ENCODE peak calls at places on chromosomes 2 and 18, in six cellular contexts. G, N, U, B, L and W are unnamed samples. For H3K27me3, the result is how much of the 10 kb centered on the place peaks cover.

GRCh38 chr2:157835425-157835824 is 40.7 kb downstream of the ACVR1 start:
- DNase-seq in G (no peak), N (no peak), U (no peak), B (peak), L (no peak), W (no peak)

GRCh38 chr18:49487711-49488310 is 777 bp upstream of the C18orf32 start:
- DNase-seq in G (no peak), N (no peak), U (no peak), B (no peak), L (no peak), W (no peak)

GRCh38 chr2:174117951-174118930 is 130.1 kb downstream of the OLA1 start:
- DNase-seq in G (no peak), N (no peak), U (no peak), B (peak), L (no peak), W (peak)

GRCh38 chr2:32832821-32833220 is 113.9 kb upstream of the LTBP1 start:
- DNase-seq in G (peak), N (no peak), U (no peak), B (peak), L (no peak), W (peak)

GRCh38 chr2:118047273-118047898 is 33.5 kb upstream of the CCDC93 start:
- DNase-seq in G (no peak), N (no peak), U (no peak), B (no peak), L (no peak), W (no peak)

GRCh38 chr18:62716679-62717058 is 1.3 kb downstream of the PHLPP1 start:
- DNase-seq in G (peak), N (peak), U (peak), B (peak), L (peak), W (no peak)

GRCh38 chr2:182858671-182859070 is 7.8 kb downstream of the FRZB start:
- DNase-seq in G (no peak), N (no peak), U (no peak), B (no peak), L (no peak), W (no peak)

GRCh38 chr2:213232649-213233437 is 51.4 kb upstream of the SPAG16 start:
- DNase-seq in G (peak), N (no peak), U (no peak), B (peak), L (no peak), W (no peak)

GRCh38 chr18:46061387-46061786 is 10.7 kb downstream of the PSTPIP2 start:
- DNase-seq in G (no peak), N (no peak), U (no peak), B (no peak), L (no peak), W (no peak)

GRCh38 chr2:241047253-241048010 is 49.0 kb downstream of the SNED1 start:
- DNase-seq in G (no peak), N (no peak), U (no peak), B (no peak), L (no peak), W (no peak)

GRCh38 chr18:35383136-35383535 is 6.0 kb upstream of the ZNF396 start:
- DNase-seq in G (no peak), N (no peak), U (no peak), B (no peak), L (no peak), W (no peak)

GRCh38 chr2:38528008-38528442 is 74.7 kb downstream of the HNRNPLL start:
- DNase-seq in G (no peak), N (no peak), U (no peak), B (peak), L (peak), W (peak)

GRCh38 chr2:10765461-10765860 is 44.0 kb downstream of the ATP6V1C2 start:
- DNase-seq in G (no peak), N (no peak), U (peak), B (no peak), L (no peak), W (no peak)

GRCh38 chr2:129765326-129766158 is 213.9 kb upstream of the RAB6C start:
- DNase-seq in G (no peak), N (no peak), U (no peak), B (no peak), L (no peak), W (no peak)

GRCh38 chr2:70070557-70071268 is 16.6 kb upstream of the PCBP1 start:
- DNase-seq in G (peak), N (peak), U (peak), B (peak), L (peak), W (peak)

GRCh38 chr2:239821694-239822075 is 203.5 kb downstream of the NDUFA10 start:
- DNase-seq in G (no peak), N (no peak), U (no peak), B (no peak), L (no peak), W (no peak)

GRCh38 chr2:72579595-72580180 is 246.1 kb downstream of the EXOC6B start:
- DNase-seq in G (peak), N (no peak), U (no peak), B (peak), L (no peak), W (peak)

GRCh38 chr2:239693761-239694415 is 293.1 kb upstream of the HDAC4 start:
- DNase-seq in G (no peak), N (no peak), U (peak), B (no peak), L (no peak), W (no peak)

GRCh38 chr18:13233746-13234527 is 15.4 kb downstream of the LDLRAD4 start:
- DNase-seq in G (no peak), N (no peak), U (peak), B (no peak), L (no peak), W (no peak)
- H3K27me3 ChIP-seq in G (under half), N (under half), U (under half), B (under half), L (under half), W (under half)

DNA sequence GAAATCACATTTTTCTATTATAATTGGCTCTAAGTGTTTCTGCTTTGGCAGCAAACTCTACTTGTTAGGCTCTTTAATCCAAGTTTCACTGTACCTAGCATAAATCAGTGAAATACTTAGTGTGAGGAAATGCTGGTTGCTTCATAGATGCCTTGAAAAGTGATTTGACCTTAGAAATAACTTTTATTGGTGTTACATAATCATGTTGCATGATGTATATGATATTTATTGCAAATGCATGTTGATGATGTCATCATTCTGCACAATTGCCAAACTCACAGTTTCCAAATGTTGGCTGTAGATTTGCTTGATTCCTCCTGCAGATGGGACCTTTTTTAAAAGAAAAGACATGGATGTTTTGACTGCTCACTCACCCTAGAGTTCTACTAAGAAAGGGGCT is 137.6 kb upstream of the BCL2L11 start:
- DNase-seq in G (no peak), N (no peak), U (no peak), B (no peak), L (no peak), W (no peak)
- H3K27me3 ChIP-seq in G (under half), N (under half), U (under half), B (under half), L (under half), W (under half)

GRCh38 chr2:170710609-170710979 is 4.5 kb upstream of the SP5 start:
- DNase-seq in G (no peak), N (no peak), U (no peak), B (no peak), L (no peak), W (no peak)
- H3K27me3 ChIP-seq in G (under half), N (under half), U (under half), B (half or more), L (half or more), W (half or more)

GRCh38 chr18:79394438-79395307 is 1.1 kb upstream of the NFATC1 start:
- DNase-seq in G (no peak), N (no peak), U (no peak), B (no peak), L (peak), W (no peak)

GRCh38 chr18:79393626-79394401 is 1.9 kb upstream of the NFATC1 start:
- DNase-seq in G (no peak), N (peak), U (peak), B (peak), L (peak), W (no peak)

GRCh38 chr18:79396431-79397287 is 929 bp downstream of the NFATC1 start:
- DNase-seq in G (no peak), N (peak), U (peak), B (no peak), L (peak), W (no peak)

GRCh38 chr18:79395761-79396404 is at the start of gene NFATC1:
- DNase-seq in G (peak), N (peak), U (peak), B (peak), L (peak), W (peak)

GRCh38 chr18:79395308-79395640 is 456 bp upstream of the NFATC1 start:
- DNase-seq in G (no peak), N (no peak), U (no peak), B (no peak), L (no peak), W (no peak)
- H3K27me3 ChIP-seq in G (half or more), N (under half), U (half or more), B (half or more), L (under half), W (under half)

DNA sequence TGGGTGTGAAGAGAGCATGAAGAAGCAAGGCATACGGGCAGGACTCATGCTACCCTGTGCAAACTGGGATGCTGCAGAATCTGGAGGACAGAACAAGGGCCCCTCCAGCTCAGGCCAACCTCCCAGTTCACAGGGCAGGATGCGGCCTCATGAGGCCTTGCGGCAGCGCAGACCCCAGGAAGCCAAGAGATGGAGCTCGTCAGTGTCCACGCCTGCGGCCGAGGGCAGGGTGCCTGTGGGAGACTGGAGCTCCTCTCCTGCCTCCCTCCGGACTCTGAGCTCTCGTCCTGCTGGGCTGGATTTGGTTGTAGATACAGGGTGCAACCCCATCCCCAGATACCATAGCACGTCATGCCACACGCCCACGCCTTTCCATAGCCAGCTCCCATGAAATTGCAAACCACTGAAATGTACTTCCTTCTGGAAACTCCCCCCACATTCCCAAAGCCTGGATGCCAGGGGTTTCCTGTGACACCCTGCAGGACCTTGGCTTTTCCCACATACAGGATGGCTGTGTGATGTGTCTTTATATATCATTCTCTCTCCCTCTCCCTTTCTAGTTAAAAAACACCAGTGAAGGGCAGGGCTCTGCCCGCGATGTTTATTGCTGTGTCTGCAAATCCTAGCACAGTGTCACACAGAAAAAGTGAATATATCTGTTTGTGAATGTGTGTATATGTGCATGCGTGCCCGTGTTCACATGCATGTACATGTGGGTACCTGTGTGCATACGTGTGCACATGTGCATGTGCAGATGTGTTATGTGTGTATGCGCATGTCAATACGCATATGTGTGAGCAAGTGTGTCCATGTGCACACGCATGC is 12.3 kb upstream of the SNTG2 start:
- DNase-seq in G (no peak), N (no peak), U (no peak), B (no peak), L (no peak), W (no peak)
- H3K27me3 ChIP-seq in G (under half), N (under half), U (under half), B (under half), L (under half), W (under half)

DNA sequence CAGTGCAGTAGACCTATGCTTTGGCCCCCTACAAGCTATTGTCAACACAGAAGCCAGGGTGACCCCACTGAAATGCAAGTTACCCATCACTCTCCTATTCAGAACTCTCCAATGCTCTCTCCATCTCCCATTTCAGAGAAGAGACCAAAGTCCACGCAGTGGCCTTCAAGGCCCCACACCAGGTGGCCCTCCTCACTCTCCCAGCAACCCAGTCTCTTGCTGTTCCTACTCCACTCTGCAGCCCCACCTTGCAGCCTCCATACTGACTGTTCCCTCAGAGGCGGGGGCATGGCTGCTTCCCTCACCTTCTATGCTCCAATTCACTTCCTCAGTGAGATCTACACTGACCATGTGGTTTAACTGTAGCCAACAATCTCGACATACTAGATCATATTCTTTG is 313.3 kb downstream of the CELF4 start:
- DNase-seq in G (no peak), N (no peak), U (no peak), B (no peak), L (no peak), W (no peak)
- H3K27me3 ChIP-seq in G (under half), N (under half), U (under half), B (under half), L (half or more), W (half or more)

GRCh38 chr18:22345733-22346132 is 72.0 kb downstream of the CTAGE1 start:
- DNase-seq in G (no peak), N (no peak), U (peak), B (no peak), L (no peak), W (no peak)
- H3K27me3 ChIP-seq in G (under half), N (under half), U (under half), B (half or more), L (under half), W (half or more)